ENCODE peak calls at places on chromosomes 11 and 22, in five cellular contexts. K is DND-41, C is epithelial cell of esophagus, F is D721Med, Q is breast epithelium. B is an unnamed sample.

GRCh38 chr11:64334764-64335741 is 5.0 kb upstream of the CCDC88B start:
- DNase-seq in Q (no peak), K (no peak), C (peak), F (peak), B (peak)

GRCh38 chr11:110598725-110599124 is 113.5 kb downstream of the ARHGAP20 start:
- DNase-seq in C (no peak), F (no peak), K (no peak), Q (no peak), B (no peak)

GRCh38 chr11:75193271-75193670 is 42.4 kb downstream of the SLCO2B1 start:
- DNase-seq in F (no peak), Q (no peak), C (no peak), K (no peak), B (no peak)

GRCh38 chr22:31956360-31956759 is 12.0 kb downstream of the YWHAH start:
- DNase-seq in F (no peak), C (no peak), Q (no peak), K (no peak), B (no peak)

GRCh38 chr11:130762342-130763037 is 153.8 kb downstream of the SNX19 start:
- DNase-seq in C (peak), Q (peak), K (no peak), F (no peak), B (no peak)

GRCh38 chr22:42340150-42340549 is 69.7 kb upstream of the TCF20 start:
- DNase-seq in K (no peak), Q (no peak), C (no peak), F (no peak), B (no peak)

GRCh38 chr11:68437927-68438657 is 22.5 kb upstream of the PPP6R3 start:
- DNase-seq in C (no peak), Q (no peak), K (no peak), F (no peak), B (no peak)

GRCh38 chr11:76654310-76654851 is 16.2 kb downstream of the LRRC32 start:
- DNase-seq in C (no peak), Q (peak), K (no peak), F (no peak), B (no peak)

GRCh38 chr22:39712938-39713525 is 142.5 kb downstream of the CACNA1I start:
- DNase-seq in C (no peak), Q (no peak), F (no peak), K (no peak), B (no peak)

GRCh38 chr22:25110596-25110845 is 89.1 kb upstream of the CRYBB3 start:
- DNase-seq in C (no peak), K (no peak), Q (no peak), F (no peak), B (no peak)

GRCh38 chr22:25942126-25942988 is 200.4 kb downstream of the MYO18B start:
- DNase-seq in C (no peak), K (no peak), F (peak), Q (no peak), B (no peak)

GRCh38 chr11:82981852-82982251 is 80.3 kb downstream of the DDIAS start:
- DNase-seq in Q (no peak), K (no peak), C (no peak), F (no peak), B (no peak)

GRCh38 chr11:12540075-12540685 is 134.0 kb upstream of the TEAD1 start:
- DNase-seq in Q (no peak), F (no peak), C (peak), K (no peak), B (no peak)

GRCh38 chr11:11993814-11994213 is 14.6 kb downstream of the DKK3 start:
- DNase-seq in Q (no peak), F (no peak), C (peak), K (no peak), B (no peak)

GRCh38 chr11:3803726-3804510 is 4.4 kb upstream of the PGAP2 start:
- DNase-seq in F (no peak), K (no peak), Q (no peak), C (peak), B (no peak)

GRCh38 chr22:50303848-50304527 is 3.5 kb downstream of the PLXNB2 start:
- DNase-seq in C (peak), Q (no peak), K (no peak), F (no peak), B (no peak)

GRCh38 chr11:17408641-17409040 is 20.2 kb upstream of the KCNJ11 start:
- DNase-seq in K (no peak), Q (no peak), F (no peak), C (no peak), B (no peak)

GRCh38 chr11:107860688-107861087 is 2.1 kb upstream of the SLC35F2 start:
- DNase-seq in C (no peak), K (no peak), F (no peak), Q (no peak), B (no peak)

GRCh38 chr11:128502736-128503135 is 84.6 kb downstream of the ETS1 start:
- DNase-seq in C (peak), K (no peak), Q (no peak), F (no peak), B (no peak)

GRCh38 chr22:37484115-37485005 is 1.8 kb downstream of the MFNG start:
- DNase-seq in F (no peak), K (peak), Q (no peak), C (no peak), B (peak)

GRCh38 chr11:118841469-118842222 is 42.0 kb upstream of the CXCR5 start:
- DNase-seq in K (peak), F (no peak), Q (no peak), C (no peak), B (peak)

GRCh38 chr22:32623943-32624342 is 149.3 kb downstream of the FBXO7 start:
- DNase-seq in Q (peak), F (no peak), K (no peak), C (peak), B (no peak)

GRCh38 chr11:65478411-65479183 is 20.2 kb upstream of the MALAT1 start:
- DNase-seq in F (no peak), C (peak), K (no peak), Q (peak), B (no peak)

GRCh38 chr11:57237204-57237681 is at the start of gene APLNR:
- DNase-seq in C (no peak), Q (no peak), F (no peak), K (peak), B (no peak)

GRCh38 chr11:69061713-69062053 is 13.0 kb downstream of the TPCN2 start:
- DNase-seq in F (no peak), K (no peak), Q (no peak), C (no peak), B (no peak)

GRCh38 chr22:46309526-46310085 is 12.9 kb downstream of the GTSE1 start:
- DNase-seq in C (no peak), F (no peak), Q (no peak), K (no peak), B (no peak)

GRCh38 chr22:36505998-36506635 is 723 bp downstream of the FOXRED2 start:
- DNase-seq in F (no peak), Q (no peak), C (no peak), K (peak), B (no peak)

GRCh38 chr22:29312218-29313125 is 3.0 kb downstream of the RASL10A start:
- DNase-seq in F (no peak), Q (peak), K (no peak), C (no peak), B (no peak)

GRCh38 chr11:92745186-92745585 is 224.3 kb upstream of the MTNR1B start:
- DNase-seq in Q (no peak), K (no peak), C (no peak), F (no peak), B (no peak)

DNA sequence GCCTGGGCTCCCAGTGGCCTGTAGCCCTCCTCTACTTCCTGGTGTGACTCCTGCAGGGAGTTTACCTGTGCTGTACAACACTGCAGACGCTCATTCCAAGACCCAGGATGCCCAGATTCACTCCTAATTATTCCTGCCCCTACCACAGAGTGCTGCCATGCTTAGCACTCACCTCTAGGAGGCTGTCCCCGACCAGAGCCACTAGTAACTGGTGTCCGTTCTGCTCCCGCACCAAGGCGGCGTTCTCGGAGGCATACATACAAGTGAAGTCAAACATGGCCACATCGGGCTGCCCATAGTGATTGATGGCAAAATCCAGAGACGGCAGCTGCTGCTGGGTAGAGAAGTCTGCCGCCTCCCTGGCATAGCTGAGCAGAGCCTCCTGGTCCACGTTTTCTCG is 122.3 kb upstream of the BID start:
- DNase-seq in Q (no peak), F (no peak), C (no peak), K (no peak), B (no peak)
- TF ChIP-seq CTCF in Q (no peak), F (no peak), C (peak), K (peak), B (peak)

GRCh38 chr11:116421529-116422185 is 351.1 kb downstream of the BUD13 start:
- DNase-seq in K (peak), F (no peak), Q (no peak), C (no peak), B (no peak)

GRCh38 chr11:116422556-116422955 is 350.2 kb downstream of the BUD13 start:
- DNase-seq in K (no peak), Q (no peak), F (no peak), C (no peak), B (no peak)

GRCh38 chr11:116424615-116425261 is 348.0 kb downstream of the BUD13 start:
- DNase-seq in Q (no peak), F (no peak), K (no peak), C (no peak), B (no peak)

GRCh38 chr11:116420770-116421528 is 351.8 kb downstream of the BUD13 start:
- DNase-seq in K (no peak), C (peak), F (no peak), Q (no peak), B (no peak)

DNA sequence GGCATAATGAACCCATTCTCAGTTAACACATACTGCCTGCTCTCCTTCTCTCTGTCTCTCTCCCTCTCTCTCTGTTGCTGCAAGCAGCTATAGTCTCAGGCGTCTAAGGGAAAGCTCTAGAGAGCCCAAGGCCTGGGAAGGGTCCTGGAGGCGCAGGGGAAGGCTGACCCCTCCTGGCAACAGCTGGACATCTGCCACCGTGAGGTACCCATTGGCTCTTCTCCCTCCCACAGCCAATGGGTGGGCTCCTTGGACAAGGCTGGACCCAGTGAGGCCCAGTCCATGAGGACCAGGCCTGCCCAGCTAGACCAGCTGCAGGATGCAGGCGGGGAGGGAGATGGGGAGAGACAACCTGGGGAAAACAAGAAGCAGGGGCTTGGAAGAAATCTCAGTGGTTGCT is 349.8 kb downstream of the BUD13 start:
- DNase-seq in K (no peak), C (no peak), Q (no peak), F (no peak), B (no peak)
- TF ChIP-seq CTCF in K (no peak), C (no peak), Q (no peak), F (peak), B (no peak)

GRCh38 chr11:48049036-48049435 is 68.7 kb downstream of the PTPRJ start:
- DNase-seq in F (no peak), Q (no peak), K (no peak), C (no peak), B (no peak)
- TF ChIP-seq CTCF in F (no peak), Q (no peak), K (no peak), C (no peak), B (no peak)

DNA sequence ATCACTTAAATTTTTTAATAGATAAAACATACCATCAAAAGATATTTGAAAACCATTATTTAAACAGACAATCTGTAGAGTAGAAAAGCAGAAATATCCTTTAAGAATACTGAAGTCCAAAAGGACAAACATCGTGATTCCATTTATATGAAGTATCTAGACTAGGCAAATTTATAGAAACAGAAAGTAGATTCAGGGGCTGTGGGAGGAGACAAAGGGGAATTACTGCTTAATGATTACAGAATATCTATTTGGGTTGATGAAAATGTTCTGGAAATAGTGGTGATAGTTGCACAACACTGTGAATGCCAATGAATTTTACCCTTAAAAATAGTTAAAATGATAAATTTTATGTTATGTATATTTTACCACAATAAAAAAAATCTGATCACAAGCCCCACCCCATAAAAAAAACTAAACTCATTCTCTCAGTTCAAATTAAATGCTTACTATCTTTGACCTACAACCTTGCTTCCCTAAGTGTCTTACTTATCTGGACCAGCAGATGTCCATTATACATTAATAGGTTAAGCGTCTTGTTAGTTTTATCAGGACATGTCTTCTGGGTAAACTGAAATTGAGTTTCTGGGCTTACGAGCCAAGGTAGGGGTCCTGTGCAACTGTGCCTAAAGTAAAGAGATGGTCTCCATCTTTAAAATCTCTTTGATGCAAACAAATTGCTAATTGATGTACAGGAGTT is 86.3 kb downstream of the FCHSD2 start:
- DNase-seq in F (no peak), C (no peak), K (no peak), Q (no peak), B (no peak)
- TF ChIP-seq CTCF in F (no peak), C (no peak), K (no peak), Q (no peak), B (no peak)

DNA sequence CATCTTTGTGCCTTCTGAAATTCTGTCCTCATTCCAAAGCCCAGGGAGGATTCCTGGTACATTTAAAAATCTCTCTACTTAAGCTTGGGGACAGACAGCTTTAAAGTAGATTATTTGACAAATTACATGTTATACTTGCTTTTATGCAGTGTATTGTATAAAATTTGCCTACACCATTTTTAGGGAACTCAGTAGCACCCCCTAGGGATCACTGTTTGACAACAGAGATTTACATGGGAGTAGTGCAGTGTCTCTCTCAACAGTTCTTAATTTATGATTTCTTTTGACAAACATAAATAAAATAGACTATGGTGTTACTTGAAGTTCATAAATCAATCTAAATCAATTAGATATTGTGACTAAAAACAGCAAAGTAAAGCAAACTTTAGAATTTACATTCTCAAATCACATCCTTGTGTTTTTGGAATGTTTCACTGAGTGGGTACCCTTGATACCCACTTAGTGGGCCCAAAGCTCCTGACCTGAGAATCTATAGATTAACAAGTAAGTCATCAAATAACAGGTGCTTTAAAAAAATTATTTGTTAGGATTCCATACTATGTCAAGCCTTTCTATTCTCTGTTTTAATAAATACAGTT is 428.8 kb downstream of the DYNC2H1 start:
- DNase-seq in C (peak), F (no peak), Q (no peak), K (no peak), B (peak)
- TF ChIP-seq CTCF in C (peak), F (peak), Q (no peak), K (peak), B (peak)